ENCODE peak calls at places on chromosomes 11 and 22, in ten cellular contexts. H is NCI-H146; Z is activated naive CD4-positive, alpha-beta T cell treated with anti-CD3 and anti-CD28 coated beads, Interleukin-2, amount 10 ng/mL, durations not matched to agents 7 days and 5 days; B is NCI-H1105 treated with DMSO at 0.1 percent for 48 hours; M is cardiac fibroblast; P is AG08395; Y is GM04504; S is GOT3; N is HT1080; Q is C1 segment of cervical spinal cord. D is an unnamed sample.

GRCh38 chr11:75786101-75786736 is 17.6 kb downstream of the DGAT2 start:
- DNase-seq in H (no peak), Z (no peak), B (no peak), M (no peak), P (no peak), Y (no peak), S (no peak), N (no peak), Q (no peak), D (no peak)

GRCh38 chr11:79547256-79547655 is 106.4 kb upstream of the TENM4 start:
- DNase-seq in H (no peak), Z (no peak), B (no peak), M (no peak), P (no peak), Y (no peak), S (no peak), N (no peak), Q (no peak), D (no peak)

GRCh38 chr11:35145249-35145648 is 6.3 kb downstream of the CD44 start:
- DNase-seq in H (peak; percentile 2), Z (no peak), B (no peak), M (no peak), P (peak; percentile 79), Y (no peak), S (no peak), N (peak; percentile 62), Q (no peak), D (no peak)

GRCh38 chr11:107648247-107648646 is 57.3 kb downstream of the ELMOD1 start:
- DNase-seq in H (no peak), Z (no peak), B (no peak), M (no peak), P (no peak), Y (no peak), S (no peak), N (no peak), Q (no peak), D (no peak)

GRCh38 chr11:60786811-60787567 is 1.9 kb downstream of the MS4A10 start:
- DNase-seq in H (no peak), Z (no peak), B (peak; percentile 10), M (peak; percentile 91), P (peak; percentile 70), Y (peak; percentile 43), S (no peak), N (peak; percentile 58), Q (no peak), D (peak; percentile 82)

GRCh38 chr11:59437770-59438169 is 1.5 kb downstream of the OR5A1 start:
- DNase-seq in H (no peak), Z (no peak), B (peak; percentile 8), M (no peak), P (no peak), Y (no peak), S (no peak), N (no peak), Q (no peak), D (no peak)

GRCh38 chr11:15944460-15944859 is 411.9 kb downstream of the SOX6 start:
- DNase-seq in H (no peak), Z (no peak), B (no peak), M (no peak), P (no peak), Y (no peak), S (no peak), N (no peak), Q (no peak), D (no peak)

GRCh38 chr22:42881982-42882656 is 25.0 kb upstream of the ARFGAP3 start:
- DNase-seq in H (no peak), Z (no peak), B (no peak), M (no peak), P (no peak), Y (no peak), S (no peak), N (no peak), Q (no peak), D (no peak)

GRCh38 chr11:2513441-2513840 is 68.6 kb downstream of the KCNQ1 start:
- DNase-seq in H (no peak), Z (no peak), B (no peak), M (no peak), P (no peak), Y (no peak), S (no peak), N (no peak), Q (no peak), D (no peak)

GRCh38 chr11:128171496-128171895 is 415.9 kb downstream of the ETS1 start:
- DNase-seq in H (peak; percentile 32), Z (no peak), B (no peak), M (peak; percentile 65), P (peak; percentile 15), Y (no peak), S (no peak), N (peak; percentile 26), Q (no peak), D (no peak)

GRCh38 chr11:129766858-129767604 is 48.6 kb upstream of the TMEM45B start:
- DNase-seq in H (peak; percentile 34), Z (peak; percentile 57), B (peak; percentile 41), M (peak; percentile 48), P (peak; percentile 16), Y (no peak), S (no peak), N (peak; percentile 51), Q (no peak), D (no peak)

GRCh38 chr11:92246637-92247036 is 22.0 kb downstream of the FAT3 start:
- DNase-seq in H (no peak), Z (no peak), B (no peak), M (no peak), P (no peak), Y (no peak), S (no peak), N (peak; percentile 62), Q (no peak), D (no peak)

GRCh38 chr22:19527861-19528417 is 3.7 kb upstream of the CLDN5 start:
- DNase-seq in H (peak; percentile 42), Z (no peak), B (no peak), M (no peak), P (no peak), Y (no peak), S (no peak), N (peak; percentile 76), Q (no peak), D (no peak)

GRCh38 chr22:23621082-23621780 is 10.9 kb downstream of the DRICH1 start:
- DNase-seq in H (no peak), Z (no peak), B (no peak), M (no peak), P (no peak), Y (no peak), S (no peak), N (no peak), Q (no peak), D (no peak)

GRCh38 chr11:37858398-37858797 is 1260.4 kb upstream of the RAG2 start:
- DNase-seq in H (no peak), Z (no peak), B (no peak), M (no peak), P (no peak), Y (no peak), S (no peak), N (no peak), Q (no peak), D (no peak)

GRCh38 chr11:134050541-134051383 is 18.1 kb upstream of the JAM3 start:
- DNase-seq in H (peak; percentile 97), Z (peak; percentile 81), B (peak; percentile 71), M (peak; percentile 68), P (peak; percentile 81), Y (no peak), S (peak; percentile 7), N (peak; percentile 52), Q (peak; percentile 61), D (no peak)

GRCh38 chr11:128497057-128497957 is 90.1 kb downstream of the ETS1 start:
- DNase-seq in H (no peak), Z (no peak), B (no peak), M (peak; percentile 94), P (peak; percentile 82), Y (peak; percentile 99), S (peak; percentile 64), N (peak; percentile 97), Q (no peak), D (peak; percentile 93)

GRCh38 chr11:84355911-84356310 is 1069.7 kb upstream of the CCDC90B start:
- DNase-seq in H (no peak), Z (no peak), B (no peak), M (no peak), P (no peak), Y (no peak), S (no peak), N (no peak), Q (no peak), D (no peak)